ENCODE peak calls at places on chromosomes 4 and X, in five cellular contexts. D is H9, E is IMR-90, H is mesendoderm, B is trophoblast cell. A is an unnamed sample.
A peak's percentile ranks its signal among the peaks of the same experiment; 100 is the strongest.

GRCh38 chrX:51975811-51976210 is 82.4 kb downstream of the MAGED1 start:
- DNase-seq in B (no peak), D (no peak), H (peak; percentile 2), E (no peak), A (no peak)

GRCh38 chrX:16671005-16671404 is 21.0 kb downstream of the S100G start:
- DNase-seq in H (peak; percentile 57), B (peak; percentile 7), E (peak; percentile 72), D (no peak), A (no peak)

GRCh38 chrX:23952984-23953907 is 45.4 kb downstream of the CXorf58 start:
- DNase-seq in B (no peak), H (peak; percentile 76), E (no peak), D (peak; percentile 72), A (no peak)

GRCh38 chr4:124943938-124944337 is 231.4 kb upstream of the ANKRD50 start:
- DNase-seq in D (no peak), E (no peak), H (peak; percentile 48), B (no peak), A (no peak)

GRCh38 chr4:6573551-6573950 is 1.4 kb upstream of the MAN2B2 start:
- DNase-seq in H (no peak), E (no peak), D (no peak), B (no peak), A (no peak)

GRCh38 chr4:73762409-73762808 is 22.0 kb downstream of the CXCL8 start:
- DNase-seq in B (no peak), E (no peak), H (no peak), D (no peak), A (no peak)

GRCh38 chr4:76830612-76831474 is 67.1 kb downstream of the SOWAHB start:
- DNase-seq in D (no peak), E (peak; percentile 92), B (no peak), H (peak; percentile 70), A (peak; percentile 20)

GRCh38 chr4:140046037-140046436 is 107.9 kb downstream of the MAML3 start:
- DNase-seq in E (no peak), B (no peak), H (no peak), D (no peak), A (no peak)

GRCh38 chr4:30454504-30454903 is 265.7 kb upstream of the PCDH7 start:
- DNase-seq in E (no peak), D (no peak), B (no peak), H (no peak), A (no peak)

GRCh38 chr4:168797738-168798375 is 212.2 kb downstream of the CBR4 start:
- DNase-seq in D (no peak), E (no peak), H (peak; percentile 67), B (no peak), A (no peak)

GRCh38 chr4:23903859-23904438 is 14.1 kb upstream of the PPARGC1A start:
- DNase-seq in B (no peak), E (no peak), H (no peak), D (no peak), A (no peak)

GRCh38 chrX:109818921-109819320 is 85.9 kb upstream of the ACSL4 start:
- DNase-seq in B (no peak), D (no peak), H (no peak), E (no peak), A (no peak)

GRCh38 chr4:79241846-79242245 is 84.0 kb downstream of the NAA11 start:
- DNase-seq in D (no peak), E (peak; percentile 49), B (peak; percentile 72), H (peak; percentile 92), A (no peak)

GRCh38 chrX:131734621-131735020 is 190.7 kb downstream of the OR13H1 start:
- DNase-seq in B (no peak), D (no peak), H (no peak), E (peak; percentile 81), A (no peak)

GRCh38 chr4:86640469-86640868 is 46.4 kb downstream of the PTPN13 start:
- DNase-seq in D (no peak), H (no peak), E (peak; percentile 61), B (no peak), A (no peak)

GRCh38 chr4:122480655-122481487 is 24.3 kb upstream of the IL2 start:
- DNase-seq in E (no peak), B (no peak), H (no peak), D (no peak), A (no peak)

GRCh38 chr4:12446237-12446636 is 1017.5 kb upstream of the HS3ST1 start:
- DNase-seq in E (no peak), D (no peak), H (no peak), B (no peak), A (no peak)

GRCh38 chrX:149984411-149984810 is 46.1 kb upstream of the EOLA2 start:
- DNase-seq in D (no peak), B (no peak), E (no peak), H (no peak), A (no peak)

GRCh38 chrX:69988955-69989394 is 60.8 kb downstream of the AWAT2 start:
- DNase-seq in E (no peak), H (peak; percentile 18), D (no peak), B (no peak), A (no peak)

GRCh38 chr4:47525154-47525819 is 40.2 kb downstream of the ATP10D start:
- DNase-seq in B (no peak), H (peak; percentile 22), D (no peak), E (peak; percentile 97), A (no peak)

GRCh38 chr4:184237612-184238011 is 19.9 kb upstream of the ENPP6 start:
- DNase-seq in H (no peak), D (no peak), E (no peak), B (no peak), A (no peak)

GRCh38 chr4:89438102-89438831 is 130.7 kb upstream of the GPRIN3 start:
- DNase-seq in B (peak; percentile 41), H (peak; percentile 90), D (peak; percentile 76), E (peak; percentile 49), A (no peak)

DNA sequence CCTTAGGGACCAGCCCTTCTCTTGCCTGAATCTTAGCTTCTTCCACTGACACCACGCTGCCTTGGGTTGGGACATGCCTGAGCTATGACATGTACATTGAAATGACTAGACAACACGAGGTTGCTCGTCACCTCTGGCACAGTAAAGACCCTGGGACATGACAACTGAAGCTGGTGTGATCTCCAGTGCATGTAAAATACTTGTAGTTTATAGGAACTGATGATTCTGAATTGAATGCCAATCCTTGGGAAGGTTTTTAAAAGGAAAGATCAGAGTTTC is 100.7 kb upstream of the PGRMC2 start:
- DNase-seq in B (peak; percentile 84), D (no peak), E (no peak), H (peak; percentile 47), A (no peak)
- H3K4ac ChIP-seq in B (peak overlapping the region; percentile 29), D (no peak overlapping the region), E (peak overlapping the region; percentile 94), H (no peak overlapping the region), A (no peak overlapping the region)

GRCh38 chr4:173521474-173522159 is 8.4 kb downstream of the HAND2 start:
- DNase-seq in D (no peak), B (no peak), H (no peak), E (no peak), A (no peak)
- H3K4ac ChIP-seq in D (no peak overlapping the region), B (no peak overlapping the region), H (no peak overlapping the region), E (no peak overlapping the region), A (no peak overlapping the region)

GRCh38 chrX:41108684-41109205 is 23.5 kb downstream of the USP9X start:
- DNase-seq in B (no peak), E (no peak), H (peak; percentile 47), D (peak; percentile 54), A (no peak)
- H3K4ac ChIP-seq in B (peak overlapping the region; percentile 21), E (no peak overlapping the region), H (peak overlapping the region; percentile 52), D (no peak overlapping the region), A (no peak overlapping the region)

DNA sequence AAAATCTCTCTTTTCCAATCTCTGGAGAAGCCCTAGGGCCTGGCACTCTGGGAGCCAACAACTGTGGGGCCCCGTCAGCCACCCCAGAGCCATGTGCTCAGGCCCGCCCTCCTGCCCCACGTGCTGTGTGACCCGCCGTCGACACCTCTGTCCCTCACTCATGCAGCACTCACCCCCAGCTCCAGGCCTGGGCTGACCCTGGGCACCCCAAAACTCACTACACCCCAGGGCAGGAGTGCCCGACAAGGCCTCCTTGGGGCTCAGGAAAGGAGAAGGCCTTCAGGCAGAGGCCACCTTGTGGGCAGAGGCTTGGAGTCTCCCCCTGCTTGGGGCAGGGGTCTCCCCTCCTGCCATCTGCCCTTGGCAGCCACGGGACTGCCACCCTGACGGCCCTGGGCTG is 5.7 kb downstream of the MYL5 start:
- DNase-seq in E (no peak), H (no peak), D (peak; percentile 28), B (no peak), A (no peak)
- H3K4ac ChIP-seq in E (no peak overlapping the region), H (no peak overlapping the region), D (no peak overlapping the region), B (no peak overlapping the region), A (no peak overlapping the region)

GRCh38 chr4:54064317-54065275 is at the start of gene CHIC2:
- DNase-seq in B (peak; percentile 96), E (peak; percentile 92), H (peak; percentile 96), D (peak; percentile 96), A (peak; percentile 91)

GRCh38 chr4:54065282-54066087 is 1.1 kb upstream of the CHIC2 start:
- DNase-seq in D (no peak), E (no peak), B (peak; percentile 85), H (peak; percentile 48), A (no peak)

GRCh38 chr4:54062392-54062791 is 2.0 kb downstream of the CHIC2 start:
- DNase-seq in H (no peak), B (no peak), E (no peak), D (no peak), A (no peak)

GRCh38 chr4:54063224-54063623 is 1.2 kb downstream of the CHIC2 start:
- DNase-seq in B (no peak), D (no peak), E (peak; percentile 60), H (no peak), A (no peak)

GRCh38 chr4:54063737-54064316 is 578 bp downstream of the CHIC2 start:
- DNase-seq in E (no peak), H (peak; percentile 62), B (peak; percentile 27), D (peak; percentile 36), A (peak; percentile 15)
- H3K4ac ChIP-seq in E (peak overlapping the region; percentile 97), H (peak overlapping the region; percentile 56), B (peak overlapping the region; percentile 78), D (no peak overlapping the region), A (no peak overlapping the region)

GRCh38 chr4:187992971-187993370 is 2.6 kb upstream of the ZFP42 start:
- DNase-seq in D (peak; percentile 61), E (no peak), H (peak; percentile 71), B (no peak), A (no peak)

GRCh38 chr4:187996502-187997177 is 1.1 kb downstream of the ZFP42 start:
- DNase-seq in H (peak; percentile 94), B (peak; percentile 27), D (peak; percentile 80), E (no peak), A (no peak)

GRCh38 chr4:187993827-187994226 is 1.7 kb upstream of the ZFP42 start:
- DNase-seq in H (peak; percentile 83), E (peak; percentile 16), B (peak; percentile 33), D (peak; percentile 72), A (no peak)

GRCh38 chr4:187999406-187999932 is 3.9 kb downstream of the ZFP42 start:
- DNase-seq in H (no peak), D (no peak), E (peak; percentile 18), B (no peak), A (no peak)

GRCh38 chr4:187995322-187996207 is at the start of gene ZFP42:
- DNase-seq in D (peak; percentile 93), B (no peak), H (peak; percentile 95), E (no peak), A (no peak)
- H3K4ac ChIP-seq in D (peak within 1 kb of the TSS; percentile 95), B (peak within 1 kb of the TSS; percentile 94), H (peak within 1 kb of the TSS; percentile 98), E (no peak within 1 kb of the TSS), A (no peak within 1 kb of the TSS)

DNA sequence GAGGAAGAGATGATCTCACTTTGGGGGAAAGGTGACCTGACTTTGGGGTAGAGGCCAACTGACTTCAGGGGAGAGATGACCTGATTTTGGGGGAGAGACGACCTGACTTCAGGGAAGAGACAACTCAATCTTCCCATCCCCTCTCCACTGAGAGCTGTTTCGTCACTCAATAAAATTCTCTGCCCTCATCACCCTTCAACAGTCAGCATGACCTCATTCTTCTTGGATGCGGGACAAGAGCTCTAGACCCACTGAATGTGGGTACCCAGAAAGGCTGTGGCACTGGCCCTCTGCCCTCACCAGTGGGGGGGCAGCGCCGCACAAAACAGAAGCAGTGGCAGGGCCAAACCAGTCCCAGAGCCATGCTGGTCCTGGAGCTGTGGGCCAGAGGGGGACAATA is 34.6 kb downstream of the ATXN3L start:
- DNase-seq in H (no peak), E (no peak), D (no peak), B (no peak), A (no peak)
- H3K4ac ChIP-seq in H (no peak overlapping the region), E (peak overlapping the region; percentile 79), D (no peak overlapping the region), B (no peak overlapping the region), A (no peak overlapping the region)

A was measured in neuronal stem cell.